ENCODE peak calls at places on chromosomes 7 and 10, in four cellular contexts. A is AG10803, Z is GM13976, R is upper lobe of right lung. N is an unnamed sample.

GRCh38 chr7:158885624-158886023 is 29.3 kb downstream of the DYNC2I1 start:
- DNase-seq in R (no peak), Z (no peak), A (no peak), N (no peak)

GRCh38 chr10:70920519-70920918 is 32.2 kb upstream of the PCBD1 start:
- DNase-seq in R (peak), Z (no peak), A (no peak), N (no peak)

GRCh38 chr10:71737356-71738172 is 18.0 kb upstream of the C10orf105 start:
- DNase-seq in A (peak), Z (no peak), R (no peak), N (peak)

GRCh38 chr7:92639956-92640355 is 49.8 kb upstream of the FAM133B start:
- DNase-seq in Z (no peak), A (no peak), R (no peak), N (no peak)

GRCh38 chr10:52774600-52775106 is 2.1 kb upstream of the MBL2 start:
- DNase-seq in A (no peak), Z (no peak), R (no peak), N (no peak)

GRCh38 chr7:122885583-122886356 is 490 bp downstream of the CADPS2 start:
- DNase-seq in R (peak), Z (peak), A (peak), N (no peak)

GRCh38 chr7:150937848-150938561 is 40.1 kb downstream of the KCNH2 start:
- DNase-seq in R (peak), A (peak), Z (no peak), N (no peak)

GRCh38 chr10:36181421-36181820 is 539.3 kb upstream of the FZD8 start:
- DNase-seq in A (peak), R (no peak), Z (no peak), N (no peak)

GRCh38 chr7:151076863-151077704 is 3.5 kb downstream of the FASTK start:
- DNase-seq in Z (no peak), A (no peak), R (peak), N (no peak)

GRCh38 chr7:152709307-152710133 is 33.6 kb upstream of the XRCC2 start:
- DNase-seq in A (no peak), R (no peak), Z (no peak), N (no peak)

GRCh38 chr10:126171555-126171954 is 216.7 kb downstream of the ADAM12 start:
- DNase-seq in A (peak), R (no peak), Z (no peak), N (no peak)

GRCh38 chr7:93165447-93165846 is 17.3 kb upstream of the SAMD9L start:
- DNase-seq in A (no peak), R (no peak), Z (peak), N (no peak)

GRCh38 chr10:107144490-107144889 is 20.0 kb downstream of the SORCS1 start:
- DNase-seq in R (no peak), A (no peak), Z (no peak), N (no peak)
- TF ChIP-seq CTCF in R (no peak), A (no peak), Z (no peak), N (no peak)

GRCh38 chr7:154509192-154509591 is 457.0 kb downstream of the DPP6 start:
- DNase-seq in R (no peak), A (no peak), Z (no peak), N (no peak)

GRCh38 chr7:154504938-154505337 is 452.7 kb downstream of the DPP6 start:
- DNase-seq in R (no peak), Z (no peak), A (no peak), N (no peak)

GRCh38 chr7:154505362-154505761 is 453.2 kb downstream of the DPP6 start:
- DNase-seq in A (no peak), Z (no peak), R (no peak), N (no peak)

GRCh38 chr7:154503962-154504550 is 451.9 kb downstream of the DPP6 start:
- DNase-seq in R (no peak), Z (peak), A (peak), N (no peak)
- TF ChIP-seq CTCF in R (peak), Z (peak), A (peak), N (peak)

GRCh38 chr7:42095791-42096190 is 141.2 kb downstream of the GLI3 start:
- DNase-seq in A (no peak), Z (no peak), R (no peak), N (no peak)

GRCh38 chr7:42099076-42099836 is 137.8 kb downstream of the GLI3 start:
- DNase-seq in R (no peak), Z (no peak), A (no peak), N (no peak)

GRCh38 chr7:42096681-42097637 is 140.1 kb downstream of the GLI3 start:
- DNase-seq in Z (no peak), A (peak), R (no peak), N (no peak)

GRCh38 chr7:42096262-42096661 is 140.7 kb downstream of the GLI3 start:
- DNase-seq in A (no peak), Z (no peak), R (no peak), N (no peak)

GRCh38 chr7:42097756-42098155 is 139.3 kb downstream of the GLI3 start:
- DNase-seq in Z (no peak), A (peak), R (no peak), N (no peak)
- TF ChIP-seq CTCF in Z (no peak), A (peak), R (no peak), N (no peak)

GRCh38 chr10:83562381-83562780 is 576.9 kb upstream of the GHITM start:
- DNase-seq in A (no peak), R (no peak), Z (no peak), N (no peak)
- TF ChIP-seq CTCF in A (no peak), R (no peak), Z (no peak), N (no peak)

GRCh38 chr7:114540291-114540690 is 125.7 kb downstream of the FOXP2 start:
- DNase-seq in A (no peak), R (no peak), Z (no peak), N (no peak)

GRCh38 chr7:114534957-114535356 is 120.3 kb downstream of the FOXP2 start:
- DNase-seq in A (no peak), Z (no peak), R (no peak), N (no peak)

GRCh38 chr7:114539575-114539974 is 125.0 kb downstream of the FOXP2 start:
- DNase-seq in R (no peak), Z (no peak), A (peak), N (no peak)
- TF ChIP-seq CTCF in R (peak), Z (no peak), A (peak), N (no peak)

GRCh38 chr7:129401228-129401967 is 32.8 kb upstream of the STRIP2 start:
- DNase-seq in A (peak), R (no peak), Z (no peak), N (peak)

GRCh38 chr7:129405527-129405926 is 28.7 kb upstream of the STRIP2 start:
- DNase-seq in R (no peak), A (no peak), Z (no peak), N (no peak)

GRCh38 chr7:129401968-129402860 is 32.0 kb upstream of the STRIP2 start:
- DNase-seq in Z (peak), A (no peak), R (no peak), N (no peak)
- TF ChIP-seq CTCF in Z (peak), A (no peak), R (no peak), N (no peak)

GRCh38 chr10:125160856-125161569 is 650 bp upstream of the CTBP2 start:
- DNase-seq in A (peak), R (peak), Z (peak), N (peak)
- TF ChIP-seq CTCF in A (no peak), R (peak), Z (peak), N (no peak)